ENCODE peak calls at places on chromosomes 13 and 19, in four cellular contexts. E is nephron progenitor cell, H is A673, K is neural progenitor cell. M is an unnamed sample.

GRCh38 chr13:83881031-83881727 is 1.1 kb downstream of the SLITRK1 start:
- DNase-seq in E (no peak), H (peak), K (peak), M (no peak)

GRCh38 chr13:107864543-107865460 is 350.5 kb downstream of the LIG4 start:
- DNase-seq in E (peak), H (peak), K (peak), M (no peak)

GRCh38 chr19:49601482-49602038 is 10.6 kb downstream of the PRR12 start:
- DNase-seq in E (no peak), H (no peak), K (no peak), M (no peak)

GRCh38 chr19:45406957-45407375 is 522 bp downstream of the POLR1G start:
- DNase-seq in E (no peak), H (no peak), K (no peak), M (no peak)

GRCh38 chr19:48961673-48962028 is 3.5 kb upstream of the FTL start:
- DNase-seq in E (no peak), H (no peak), K (no peak), M (no peak)

GRCh38 chr19:15456871-15457700 is 7.3 kb downstream of the RASAL3 start:
- DNase-seq in E (peak), H (peak), K (peak), M (no peak)

GRCh38 chr19:41321600-41322270 is 11.8 kb downstream of the CCDC97 start:
- DNase-seq in E (peak), H (no peak), K (peak), M (no peak)

GRCh38 chr13:86856996-86857395 is 814.2 kb upstream of the SLITRK5 start:
- DNase-seq in E (peak), H (peak), K (no peak), M (no peak)

GRCh38 chr13:44383945-44384344 is 10.3 kb downstream of the SERP2 start:
- DNase-seq in E (no peak), H (no peak), K (no peak), M (no peak)

GRCh38 chr19:51971624-51972023 is 15.0 kb downstream of the ZNF350 start:
- DNase-seq in E (peak), H (no peak), K (peak), M (no peak)

GRCh38 chr13:98979012-98979411 is 1.1 kb upstream of the DOCK9 start:
- DNase-seq in E (no peak), H (no peak), K (no peak), M (no peak)

GRCh38 chr19:41646589-41647204 is 19.8 kb upstream of the CEACAM4 start:
- DNase-seq in E (peak), H (peak), K (no peak), M (no peak)

GRCh38 chr19:1251503-1252220 is 3.3 kb downstream of the MIDN start:
- DNase-seq in E (peak), H (peak), K (peak), M (no peak)

GRCh38 chr19:13339869-13340268 is 166.4 kb downstream of the CACNA1A start:
- DNase-seq in E (no peak), H (no peak), K (no peak), M (no peak)

GRCh38 chr13:113665582-113666323 is 1.3 kb upstream of the GRK1 start:
- DNase-seq in E (no peak), H (no peak), K (no peak), M (no peak)

GRCh38 chr19:13082192-13083007 is 20.3 kb downstream of the LYL1 start:
- DNase-seq in E (peak), H (peak), K (peak), M (no peak)

GRCh38 chr13:43232866-43233265 is 209.5 kb downstream of the DNAJC15 start:
- DNase-seq in E (no peak), H (no peak), K (no peak), M (peak)

GRCh38 chr19:11347546-11347945 is 1.2 kb downstream of the CCDC159 start:
- DNase-seq in E (no peak), H (no peak), K (no peak), M (no peak)

GRCh38 chr19:49224856-49225255 is 67.3 kb downstream of the TRPM4 start:
- DNase-seq in E (peak), H (peak), K (peak), M (no peak)

DNA sequence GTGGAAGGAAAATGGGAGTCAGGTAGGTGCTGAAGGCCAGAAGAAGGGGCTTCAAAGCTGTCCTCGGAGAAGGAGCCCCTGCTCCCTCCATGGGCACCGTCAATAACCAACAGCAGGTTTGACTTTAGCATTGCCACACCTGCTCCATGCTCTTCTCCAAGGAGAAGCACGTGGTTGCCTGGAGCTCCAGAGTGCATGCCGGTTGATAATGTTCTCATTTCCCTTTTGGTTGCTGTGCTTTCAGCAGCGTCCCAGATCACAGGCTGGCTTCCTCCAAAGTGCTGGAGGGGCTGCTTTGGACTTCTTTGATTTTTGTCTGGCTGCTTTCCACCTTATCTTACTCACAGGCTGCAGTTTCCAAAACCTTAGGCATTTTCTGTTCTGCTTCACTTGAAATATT is 123.7 kb upstream of the IRS2 start:
- DNase-seq in E (no peak), H (no peak), K (no peak), M (no peak)
- TF ChIP-seq CTCF in E (no peak), H (no peak), K (no peak), M (no peak)

DNA sequence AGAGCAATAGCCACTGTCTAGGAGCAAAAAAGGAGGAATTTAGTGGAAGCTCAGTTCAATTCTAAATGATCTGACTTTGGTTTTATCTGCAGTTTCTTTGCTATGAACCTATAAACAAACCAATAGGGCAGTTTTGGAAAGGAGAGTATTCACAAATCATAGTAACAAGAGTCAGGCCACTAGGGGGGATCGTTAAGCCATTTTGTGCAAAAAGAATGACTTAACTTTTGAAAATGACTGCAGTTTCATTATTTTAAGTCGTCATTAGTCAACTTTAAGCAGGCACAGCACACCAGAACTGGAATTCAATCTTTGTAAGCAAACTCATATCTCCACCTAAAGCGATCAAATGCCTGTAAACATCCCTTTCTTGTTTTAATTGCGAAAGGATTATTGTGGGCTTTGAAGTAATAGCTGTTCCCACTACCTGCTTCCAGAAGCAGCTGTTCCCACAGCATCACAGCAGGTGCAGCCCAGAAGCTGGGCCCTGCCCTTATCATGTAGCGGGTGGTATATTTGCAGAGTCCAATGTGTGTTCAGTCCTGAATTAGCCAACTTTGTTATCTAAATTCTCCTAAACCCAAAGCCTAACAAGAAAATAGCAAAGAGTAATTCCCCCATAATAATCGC is 51.5 kb downstream of the SOX21 start:
- DNase-seq in E (no peak), H (peak), K (peak), M (no peak)
- TF ChIP-seq CTCF in E (peak), H (peak), K (peak), M (no peak)

DNA sequence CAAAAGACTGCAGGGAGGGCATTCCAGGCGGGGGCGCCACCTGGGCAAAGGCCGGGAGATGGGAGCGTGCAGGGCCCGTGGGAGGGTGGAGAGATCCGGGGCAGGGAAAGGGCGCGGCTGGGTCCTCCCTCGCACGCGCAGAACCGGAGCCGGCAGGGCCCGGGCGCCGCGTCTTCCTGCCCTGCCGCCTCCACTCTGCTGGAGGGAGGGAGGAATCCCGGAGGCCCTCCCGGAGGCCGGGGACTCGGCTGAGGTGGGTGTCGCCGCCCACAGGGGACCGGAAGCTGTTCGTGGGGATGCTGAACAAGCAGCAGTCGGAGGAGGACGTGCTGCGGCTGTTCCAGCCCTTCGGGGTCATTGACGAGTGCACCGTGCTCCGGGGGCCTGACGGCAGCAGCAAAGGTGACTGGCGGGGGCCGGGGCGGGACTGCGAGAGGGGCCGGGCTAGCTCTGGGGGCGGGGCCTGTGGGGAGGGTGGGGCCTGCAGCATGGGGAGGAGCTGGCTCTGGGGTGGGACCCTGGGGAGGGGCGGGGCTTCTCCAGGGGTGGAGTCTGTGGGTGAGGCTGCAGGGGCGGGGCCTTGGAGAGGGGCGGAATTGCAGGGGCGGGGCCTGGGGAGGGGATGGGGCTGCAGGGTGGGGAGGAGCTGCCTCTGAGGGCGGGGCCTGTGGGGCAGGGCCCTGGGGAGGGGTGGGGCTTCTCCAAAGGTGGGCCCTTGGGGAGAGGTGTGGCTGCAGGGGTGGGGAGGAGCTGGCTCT is 51.3 kb downstream of the CELF5 start:
- DNase-seq in E (peak), H (peak), K (peak), M (no peak)
- TF ChIP-seq CTCF in E (no peak), H (peak), K (peak), M (no peak)

GRCh38 chr19:27675771-27676170 is 1537.2 kb downstream of the UQCRFS1 start:
- DNase-seq in E (no peak), H (no peak), K (no peak), M (no peak)
- TF ChIP-seq CTCF in E (no peak), H (no peak), K (no peak), M (no peak)

GRCh38 chr13:95556981-95557380 is 4.5 kb downstream of the CLDN10 start:
- DNase-seq in E (no peak), H (no peak), K (no peak), M (no peak)

GRCh38 chr13:95552208-95552538 is 347 bp upstream of the CLDN10 start:
- DNase-seq in E (no peak), H (no peak), K (no peak), M (no peak)

GRCh38 chr13:95553614-95554385 is 1.3 kb downstream of the CLDN10 start:
- DNase-seq in E (peak), H (no peak), K (peak), M (no peak)

GRCh38 chr13:95553271-95553588 is 710 bp downstream of the CLDN10 start:
- DNase-seq in E (no peak), H (no peak), K (peak), M (no peak)

GRCh38 chr13:95552539-95553270 is at the start of gene CLDN10:
- DNase-seq in E (peak), H (no peak), K (peak), M (no peak)
- TF ChIP-seq CTCF in E (peak), H (peak), K (peak), M (no peak)

GRCh38 chr13:50284540-50284939 is 269.3 kb downstream of the KCNRG start:
- DNase-seq in E (no peak), H (no peak), K (no peak), M (no peak)

GRCh38 chr13:50285283-50285682 is 270.0 kb downstream of the KCNRG start:
- DNase-seq in E (no peak), H (no peak), K (no peak), M (no peak)

GRCh38 chr13:50282016-50282415 is 266.8 kb downstream of the KCNRG start:
- DNase-seq in E (no peak), H (no peak), K (peak), M (no peak)

GRCh38 chr13:50280538-50280937 is 265.3 kb downstream of the KCNRG start:
- DNase-seq in E (no peak), H (no peak), K (no peak), M (no peak)

GRCh38 chr13:50283017-50283416 is 267.8 kb downstream of the KCNRG start:
- DNase-seq in E (no peak), H (no peak), K (no peak), M (no peak)
- TF ChIP-seq CTCF in E (no peak), H (no peak), K (no peak), M (no peak)

DNA sequence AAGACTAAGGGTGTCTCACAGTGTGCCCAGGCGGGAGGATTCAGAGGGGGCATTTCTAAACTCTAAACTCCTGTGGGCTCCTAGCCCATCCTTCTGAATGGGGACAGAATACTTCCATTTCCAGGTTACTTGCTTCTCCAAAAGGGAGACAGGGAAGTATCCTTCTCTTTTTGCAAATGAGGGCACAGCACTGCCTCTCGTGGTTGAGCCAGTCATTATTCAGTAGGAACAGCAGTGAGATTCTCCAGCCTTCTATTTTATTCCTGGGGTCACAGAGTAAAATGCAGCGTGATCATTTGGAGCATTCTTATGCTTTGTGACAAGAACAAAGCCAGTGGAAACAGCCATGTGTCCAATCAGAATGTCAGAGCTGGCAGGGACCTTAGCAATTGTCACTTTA is 15.7 kb upstream of the TSHZ3 start:
- DNase-seq in E (no peak), H (no peak), K (no peak), M (no peak)
- TF ChIP-seq CTCF in E (no peak), H (no peak), K (peak), M (no peak)

DNA sequence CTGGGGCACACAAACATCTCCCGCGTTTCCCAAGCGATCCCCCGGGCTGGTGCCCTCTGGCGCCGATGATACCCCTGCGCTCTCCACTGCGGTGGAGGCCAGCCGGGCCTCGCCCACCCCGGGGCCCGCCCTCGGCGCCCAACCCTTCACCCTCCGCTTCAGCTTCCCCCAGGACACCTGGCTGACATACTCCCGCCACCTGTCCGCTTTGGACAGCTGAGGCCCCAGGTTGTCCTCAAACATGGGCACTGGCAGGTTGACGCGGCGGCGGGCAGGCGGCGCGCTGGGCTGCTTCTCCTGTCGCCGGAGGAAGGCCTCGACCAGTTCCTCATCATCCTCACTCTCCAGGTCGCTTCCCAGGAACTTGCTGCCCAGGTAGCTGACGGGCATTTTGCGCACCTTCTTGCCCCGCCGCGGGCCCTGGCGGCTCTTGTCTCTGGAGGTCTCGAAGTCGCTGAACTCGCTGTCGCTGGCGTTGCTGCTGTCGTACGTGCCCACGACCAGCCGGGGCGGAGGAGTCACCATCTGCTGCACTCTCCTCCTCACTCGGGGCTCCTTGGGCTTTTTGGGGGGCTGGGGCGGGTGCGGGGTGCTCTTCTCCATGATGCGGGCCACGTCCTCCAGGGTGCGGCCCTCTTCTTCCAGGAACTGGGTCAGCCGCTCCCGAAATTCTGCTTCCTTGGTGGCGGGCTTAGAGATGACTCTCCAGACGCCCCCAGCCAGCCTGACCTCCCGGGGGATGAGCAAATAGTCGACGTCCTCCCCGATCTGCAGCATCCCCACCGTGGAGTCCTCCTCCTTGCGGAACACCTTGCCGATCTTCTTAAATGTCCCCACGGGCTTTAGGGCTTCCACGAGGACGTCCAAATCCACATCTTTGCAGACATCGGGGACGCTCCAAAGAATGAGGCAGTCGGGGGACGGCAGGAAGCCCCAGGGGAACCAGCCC is 1.1 kb downstream of the CCDC8 start:
- DNase-seq in E (no peak), H (no peak), K (peak), M (no peak)
- TF ChIP-seq CTCF in E (no peak), H (no peak), K (peak), M (no peak)

M was measured in AG04449.